ENCODE peak calls at places on chromosomes 11 and 22, in five cellular contexts. One of them, this sample, is unnamed.

GRCh38 chr11:65781152-65781961 is 581 bp upstream of the AP5B1 start:
- DNase-seq in CD4-positive, CD25-positive, alpha-beta regulatory T cell: no peak
- DNase-seq in stimulated activated naive CD8-positive, alpha-beta T cell treated with anti-CD3 and anti-CD28 coated beads, Interleukin-15, Interleukin-2, amounts not matched to agents 100 U/mL and 50 U/mL, for 24 hours: no peak
- DNase-seq in RWPE1: no peak
- DNase-seq in amniotic stem cell: no peak
- DNase-seq in this sample: no peak

GRCh38 chr22:25237503-25237902 is 18.1 kb downstream of the CRYBB2 start:
- DNase-seq in CD4-positive, CD25-positive, alpha-beta regulatory T cell: no peak
- DNase-seq in stimulated activated naive CD8-positive, alpha-beta T cell treated with anti-CD3 and anti-CD28 coated beads, Interleukin-15, Interleukin-2, amounts not matched to agents 100 U/mL and 50 U/mL, for 24 hours: no peak
- DNase-seq in RWPE1: no peak
- DNase-seq in amniotic stem cell: no peak
- DNase-seq in this sample: no peak

GRCh38 chr22:36015806-36016519 is 12.7 kb downstream of the RBFOX2 start:
- DNase-seq in CD4-positive, CD25-positive, alpha-beta regulatory T cell: no peak
- DNase-seq in stimulated activated naive CD8-positive, alpha-beta T cell treated with anti-CD3 and anti-CD28 coated beads, Interleukin-15, Interleukin-2, amounts not matched to agents 100 U/mL and 50 U/mL, for 24 hours: no peak
- DNase-seq in RWPE1: no peak
- DNase-seq in amniotic stem cell: no peak
- DNase-seq in this sample: no peak

GRCh38 chr11:134630896-134631295 is 218.9 kb upstream of the B3GAT1 start:
- DNase-seq in CD4-positive, CD25-positive, alpha-beta regulatory T cell: no peak
- DNase-seq in stimulated activated naive CD8-positive, alpha-beta T cell treated with anti-CD3 and anti-CD28 coated beads, Interleukin-15, Interleukin-2, amounts not matched to agents 100 U/mL and 50 U/mL, for 24 hours: no peak
- DNase-seq in RWPE1: no peak
- DNase-seq in amniotic stem cell: no peak
- DNase-seq in this sample: no peak

GRCh38 chr11:67548555-67549110 is 25.4 kb upstream of the CABP2 start:
- DNase-seq in CD4-positive, CD25-positive, alpha-beta regulatory T cell: no peak
- DNase-seq in stimulated activated naive CD8-positive, alpha-beta T cell treated with anti-CD3 and anti-CD28 coated beads, Interleukin-15, Interleukin-2, amounts not matched to agents 100 U/mL and 50 U/mL, for 24 hours: no peak
- DNase-seq in RWPE1: no peak
- DNase-seq in amniotic stem cell: no peak
- DNase-seq in this sample: no peak

GRCh38 chr11:5291207-5291838 is 10.4 kb downstream of the OR51B4 start:
- DNase-seq in CD4-positive, CD25-positive, alpha-beta regulatory T cell: no peak
- DNase-seq in stimulated activated naive CD8-positive, alpha-beta T cell treated with anti-CD3 and anti-CD28 coated beads, Interleukin-15, Interleukin-2, amounts not matched to agents 100 U/mL and 50 U/mL, for 24 hours: no peak
- DNase-seq in RWPE1: peak
- DNase-seq in amniotic stem cell: no peak
- DNase-seq in this sample: no peak

GRCh38 chr11:7599209-7599608 is 74.1 kb downstream of the CYB5R2 start:
- DNase-seq in CD4-positive, CD25-positive, alpha-beta regulatory T cell: no peak
- DNase-seq in stimulated activated naive CD8-positive, alpha-beta T cell treated with anti-CD3 and anti-CD28 coated beads, Interleukin-15, Interleukin-2, amounts not matched to agents 100 U/mL and 50 U/mL, for 24 hours: no peak
- DNase-seq in RWPE1: no peak
- DNase-seq in amniotic stem cell: no peak
- DNase-seq in this sample: no peak

GRCh38 chr11:60857378-60858232 is 1.9 kb upstream of the PTGDR2 start:
- DNase-seq in CD4-positive, CD25-positive, alpha-beta regulatory T cell: no peak
- DNase-seq in stimulated activated naive CD8-positive, alpha-beta T cell treated with anti-CD3 and anti-CD28 coated beads, Interleukin-15, Interleukin-2, amounts not matched to agents 100 U/mL and 50 U/mL, for 24 hours: no peak
- DNase-seq in RWPE1: no peak
- DNase-seq in amniotic stem cell: no peak
- DNase-seq in this sample: no peak

GRCh38 chr11:117730256-117730800 is 66.7 kb downstream of the DSCAML1 start:
- DNase-seq in CD4-positive, CD25-positive, alpha-beta regulatory T cell: no peak
- DNase-seq in stimulated activated naive CD8-positive, alpha-beta T cell treated with anti-CD3 and anti-CD28 coated beads, Interleukin-15, Interleukin-2, amounts not matched to agents 100 U/mL and 50 U/mL, for 24 hours: no peak
- DNase-seq in RWPE1: no peak
- DNase-seq in amniotic stem cell: no peak
- DNase-seq in this sample: no peak

GRCh38 chr22:46589871-46590271 is 30.3 kb upstream of the GRAMD4 start:
- DNase-seq in CD4-positive, CD25-positive, alpha-beta regulatory T cell: no peak
- DNase-seq in stimulated activated naive CD8-positive, alpha-beta T cell treated with anti-CD3 and anti-CD28 coated beads, Interleukin-15, Interleukin-2, amounts not matched to agents 100 U/mL and 50 U/mL, for 24 hours: no peak
- DNase-seq in RWPE1: no peak
- DNase-seq in amniotic stem cell: no peak
- DNase-seq in this sample: no peak

GRCh38 chr11:84993386-84993785 is 633.8 kb downstream of the DLG2 start:
- DNase-seq in CD4-positive, CD25-positive, alpha-beta regulatory T cell: no peak
- DNase-seq in stimulated activated naive CD8-positive, alpha-beta T cell treated with anti-CD3 and anti-CD28 coated beads, Interleukin-15, Interleukin-2, amounts not matched to agents 100 U/mL and 50 U/mL, for 24 hours: no peak
- DNase-seq in RWPE1: no peak
- DNase-seq in amniotic stem cell: no peak
- DNase-seq in this sample: no peak

GRCh38 chr11:67656278-67656922 is 5.9 kb upstream of the ACY3 start:
- DNase-seq in CD4-positive, CD25-positive, alpha-beta regulatory T cell: no peak
- DNase-seq in stimulated activated naive CD8-positive, alpha-beta T cell treated with anti-CD3 and anti-CD28 coated beads, Interleukin-15, Interleukin-2, amounts not matched to agents 100 U/mL and 50 U/mL, for 24 hours: no peak
- DNase-seq in RWPE1: peak
- DNase-seq in amniotic stem cell: no peak
- DNase-seq in this sample: no peak

GRCh38 chr22:19469421-19469820 is 9.6 kb downstream of the UFD1 start:
- DNase-seq in CD4-positive, CD25-positive, alpha-beta regulatory T cell: no peak
- DNase-seq in stimulated activated naive CD8-positive, alpha-beta T cell treated with anti-CD3 and anti-CD28 coated beads, Interleukin-15, Interleukin-2, amounts not matched to agents 100 U/mL and 50 U/mL, for 24 hours: no peak
- DNase-seq in RWPE1: no peak
- DNase-seq in amniotic stem cell: no peak
- DNase-seq in this sample: no peak

GRCh38 chr11:131246589-131247164 is 123.7 kb upstream of the NTM start:
- DNase-seq in CD4-positive, CD25-positive, alpha-beta regulatory T cell: no peak
- DNase-seq in stimulated activated naive CD8-positive, alpha-beta T cell treated with anti-CD3 and anti-CD28 coated beads, Interleukin-15, Interleukin-2, amounts not matched to agents 100 U/mL and 50 U/mL, for 24 hours: peak
- DNase-seq in RWPE1: no peak
- DNase-seq in amniotic stem cell: no peak
- DNase-seq in this sample: no peak

GRCh38 chr11:9529333-9529648 is 44.2 kb upstream of the WEE1 start:
- DNase-seq in CD4-positive, CD25-positive, alpha-beta regulatory T cell: no peak
- DNase-seq in stimulated activated naive CD8-positive, alpha-beta T cell treated with anti-CD3 and anti-CD28 coated beads, Interleukin-15, Interleukin-2, amounts not matched to agents 100 U/mL and 50 U/mL, for 24 hours: no peak
- DNase-seq in RWPE1: peak
- DNase-seq in amniotic stem cell: no peak
- DNase-seq in this sample: peak

This sample was measured in NCI-H446 treated with DMSO at 0.1 percent for 48 hours.